ENCODE peak calls at places on chromosomes 6 and 20, in four cellular contexts. One of them, this sample, is unnamed.

GRCh38 chr20:60073086-60073485 is 114.9 kb downstream of the CDH26 start:
- DNase-seq in uterus: no peak
- DNase-seq in transverse colon: no peak
- DNase-seq in stomach: no peak
- DNase-seq in this sample: no peak

GRCh38 chr6:125836466-125836865 is 45.7 kb downstream of the NCOA7 start:
- DNase-seq in transverse colon: no peak
- DNase-seq in stomach: no peak
- DNase-seq in uterus: no peak
- DNase-seq in this sample: no peak

GRCh38 chr6:72621243-72622093 is at the start of gene KCNQ5:
- DNase-seq in uterus: no peak
- DNase-seq in transverse colon: peak; percentile 8
- DNase-seq in stomach: no peak
- DNase-seq in this sample: no peak

GRCh38 chr20:37202267-37202943 is 23.1 kb upstream of the MROH8 start:
- DNase-seq in stomach: no peak
- DNase-seq in uterus: peak; percentile 60
- DNase-seq in transverse colon: peak; percentile 26
- DNase-seq in this sample: no peak

GRCh38 chr6:39765508-39766065 is 26.6 kb upstream of the DAAM2 start:
- DNase-seq in uterus: no peak
- DNase-seq in stomach: no peak
- DNase-seq in transverse colon: no peak
- DNase-seq in this sample: no peak

GRCh38 chr20:12723811-12724210 is 285.0 kb upstream of the SPTLC3 start:
- DNase-seq in uterus: no peak
- DNase-seq in transverse colon: no peak
- DNase-seq in stomach: no peak
- DNase-seq in this sample: no peak

GRCh38 chr6:48101277-48101676 is 9.7 kb downstream of the PTCHD4 start:
- DNase-seq in uterus: no peak
- DNase-seq in transverse colon: no peak
- DNase-seq in stomach: no peak
- DNase-seq in this sample: no peak

GRCh38 chr20:48339147-48339985 is 488.4 kb downstream of the PREX1 start:
- DNase-seq in uterus: peak; percentile 70
- DNase-seq in stomach: no peak
- DNase-seq in transverse colon: peak; percentile 22
- DNase-seq in this sample: no peak

GRCh38 chr6:90284745-90285481 is 11.7 kb downstream of the BACH2 start:
- DNase-seq in uterus: no peak
- DNase-seq in transverse colon: no peak
- DNase-seq in stomach: no peak
- DNase-seq in this sample: no peak

GRCh38 chr6:75376347-75377024 is 91.9 kb upstream of the TMEM30A start:
- DNase-seq in transverse colon: no peak
- DNase-seq in stomach: no peak
- DNase-seq in uterus: no peak
- DNase-seq in this sample: no peak

GRCh38 chr20:40963505-40963845 is 65.1 kb upstream of the TOP1 start:
- DNase-seq in stomach: peak; percentile 5
- DNase-seq in transverse colon: no peak
- DNase-seq in uterus: no peak
- DNase-seq in this sample: no peak

GRCh38 chr6:158660331-158660730 is 10.5 kb downstream of the SYTL3 start:
- DNase-seq in transverse colon: peak; percentile 61
- DNase-seq in stomach: peak; percentile 52
- DNase-seq in uterus: no peak
- DNase-seq in this sample: no peak

GRCh38 chr6:18216411-18216810 is 47.9 kb downstream of the DEK start:
- DNase-seq in transverse colon: no peak
- DNase-seq in stomach: no peak
- DNase-seq in uterus: no peak
- DNase-seq in this sample: no peak

GRCh38 chr20:32021091-32021490 is 10.9 kb downstream of the CCM2L start:
- DNase-seq in transverse colon: no peak
- DNase-seq in uterus: no peak
- DNase-seq in stomach: no peak
- DNase-seq in this sample: no peak

GRCh38 chr6:157823523-157824370 is 701 bp downstream of the SNX9 start:
- DNase-seq in uterus: peak; percentile 65
- DNase-seq in transverse colon: peak; percentile 75
- DNase-seq in stomach: peak; percentile 65
- DNase-seq in this sample: peak; percentile 73

GRCh38 chr6:99614430-99615161 is 8.0 kb downstream of the PRDM13 start:
- DNase-seq in uterus: no peak
- DNase-seq in transverse colon: peak; percentile 17
- DNase-seq in stomach: no peak
- DNase-seq in this sample: no peak

GRCh38 chr20:45100563-45101245 is at the start of gene KCNS1:
- DNase-seq in stomach: no peak
- DNase-seq in transverse colon: no peak
- DNase-seq in uterus: no peak
- DNase-seq in this sample: no peak

GRCh38 chr6:93105017-93105416 is 314.3 kb downstream of the EPHA7 start:
- DNase-seq in stomach: no peak
- DNase-seq in uterus: no peak
- DNase-seq in transverse colon: no peak
- DNase-seq in this sample: no peak

GRCh38 chr6:35300848-35301247 is 3.2 kb downstream of the DEF6 start:
- DNase-seq in stomach: no peak
- DNase-seq in transverse colon: no peak
- DNase-seq in uterus: no peak
- DNase-seq in this sample: no peak

GRCh38 chr6:49557177-49557576 is 6.7 kb downstream of the C6orf141 start:
- DNase-seq in stomach: no peak
- DNase-seq in uterus: no peak
- DNase-seq in transverse colon: no peak
- DNase-seq in this sample: no peak

GRCh38 chr20:13271098-13271497 is 50.0 kb downstream of the ISM1 start:
- DNase-seq in stomach: no peak
- DNase-seq in transverse colon: no peak
- DNase-seq in uterus: no peak
- DNase-seq in this sample: no peak

GRCh38 chr20:33316958-33317357 is 33.9 kb downstream of the BPIFB1 start:
- DNase-seq in stomach: no peak
- DNase-seq in transverse colon: no peak
- DNase-seq in uterus: no peak
- DNase-seq in this sample: no peak

GRCh38 chr20:41171736-41172295 is 34.5 kb downstream of the PLCG1 start:
- DNase-seq in uterus: peak; percentile 14
- DNase-seq in transverse colon: peak; percentile 4
- DNase-seq in stomach: peak; percentile 0
- DNase-seq in this sample: no peak

GRCh38 chr6:148559848-148560433 is 186.9 kb upstream of the UST start:
- DNase-seq in stomach: peak; percentile 80
- DNase-seq in transverse colon: peak; percentile 74
- DNase-seq in uterus: peak; percentile 60
- DNase-seq in this sample: peak; percentile 77

GRCh38 chr20:44616604-44616964 is 34.2 kb downstream of the PKIG start:
- DNase-seq in transverse colon: peak; percentile 41
- DNase-seq in stomach: peak; percentile 46
- DNase-seq in uterus: no peak
- DNase-seq in this sample: no peak

GRCh38 chr6:36418558-36418957 is 24.1 kb downstream of the PXT1 start:
- DNase-seq in uterus: no peak
- DNase-seq in transverse colon: no peak
- DNase-seq in stomach: no peak
- DNase-seq in this sample: no peak

GRCh38 chr6:47859132-47859531 is 77.3 kb downstream of the OPN5 start:
- DNase-seq in transverse colon: no peak
- DNase-seq in stomach: no peak
- DNase-seq in uterus: no peak
- DNase-seq in this sample: no peak

GRCh38 chr6:45275358-45275757 is 52.8 kb upstream of the RUNX2 start:
- DNase-seq in uterus: no peak
- DNase-seq in stomach: no peak
- DNase-seq in transverse colon: no peak
- DNase-seq in this sample: no peak

GRCh38 chr6:6006428-6007310 is at the start of gene NRN1:
- DNase-seq in transverse colon: no peak
- DNase-seq in stomach: no peak
- DNase-seq in uterus: no peak
- DNase-seq in this sample: no peak

GRCh38 chr6:154370545-154370944 is 13.9 kb upstream of the IPCEF1 start:
- DNase-seq in uterus: no peak
- DNase-seq in stomach: no peak
- DNase-seq in transverse colon: peak; percentile 14
- DNase-seq in this sample: no peak

GRCh38 chr20:14672066-14672465 is 334.7 kb upstream of the FLRT3 start:
- DNase-seq in transverse colon: no peak
- DNase-seq in stomach: no peak
- DNase-seq in uterus: no peak
- DNase-seq in this sample: no peak

GRCh38 chr6:14664616-14665315 is 547.2 kb downstream of the CD83 start:
- DNase-seq in transverse colon: no peak
- DNase-seq in stomach: no peak
- DNase-seq in uterus: no peak
- DNase-seq in this sample: no peak

GRCh38 chr6:169312658-169313346 is 59.2 kb upstream of the THBS2 start:
- DNase-seq in stomach: no peak
- DNase-seq in transverse colon: no peak
- DNase-seq in uterus: no peak
- DNase-seq in this sample: no peak

GRCh38 chr20:50390685-50391443 is 119.3 kb upstream of the PTPN1 start:
- DNase-seq in stomach: peak; percentile 79
- DNase-seq in transverse colon: no peak
- DNase-seq in uterus: no peak
- DNase-seq in this sample: no peak

GRCh38 chr6:129309154-129309553 is 400.8 kb downstream of the ARHGAP18 start:
- DNase-seq in stomach: no peak
- DNase-seq in transverse colon: no peak
- DNase-seq in uterus: no peak
- DNase-seq in this sample: no peak

GRCh38 chr6:136786708-136787107 is 5.6 kb downstream of the MAP3K5 start:
- DNase-seq in uterus: no peak
- DNase-seq in stomach: no peak
- DNase-seq in transverse colon: no peak
- DNase-seq in this sample: no peak
- TF ChIP-seq POLR2A in uterus: no peak
- TF ChIP-seq POLR2A in stomach: no peak
- TF ChIP-seq POLR2A in transverse colon: no peak
- TF ChIP-seq POLR2A in this sample: no peak

GRCh38 chr20:17972121-17972520 is 3.3 kb downstream of the MGME1 start:
- DNase-seq in uterus: no peak
- DNase-seq in stomach: no peak
- DNase-seq in transverse colon: no peak
- DNase-seq in this sample: no peak
- H3K27ac ChIP-seq in uterus: no peak overlapping the region
- H3K27ac ChIP-seq in stomach: no peak overlapping the region
- H3K27ac ChIP-seq in transverse colon: peak overlapping the region; percentile 99
- H3K27ac ChIP-seq in this sample: no peak overlapping the region

GRCh38 chr6:165219629-165220028 is 89.8 kb downstream of the C6orf118 start:
- DNase-seq in stomach: no peak
- DNase-seq in transverse colon: no peak
- DNase-seq in uterus: no peak
- DNase-seq in this sample: no peak

GRCh38 chr6:165220030-165220429 is 89.4 kb downstream of the C6orf118 start:
- DNase-seq in transverse colon: no peak
- DNase-seq in stomach: no peak
- DNase-seq in uterus: no peak
- DNase-seq in this sample: no peak

GRCh38 chr6:165222315-165223025 is 86.9 kb downstream of the C6orf118 start:
- DNase-seq in stomach: no peak
- DNase-seq in uterus: no peak
- DNase-seq in transverse colon: no peak
- DNase-seq in this sample: no peak

GRCh38 chr6:165227644-165228329 is 81.6 kb downstream of the C6orf118 start:
- DNase-seq in transverse colon: no peak
- DNase-seq in stomach: no peak
- DNase-seq in uterus: no peak
- DNase-seq in this sample: no peak

GRCh38 chr6:165223736-165224135 is 85.7 kb downstream of the C6orf118 start:
- DNase-seq in stomach: no peak
- DNase-seq in uterus: no peak
- DNase-seq in transverse colon: no peak
- DNase-seq in this sample: no peak
- H3K9me3 ChIP-seq in stomach: no peaks in the 10 kb centered on the region
- H3K9me3 ChIP-seq in uterus: no peaks in the 10 kb centered on the region
- H3K9me3 ChIP-seq in transverse colon: no peaks in the 10 kb centered on the region
- H3K9me3 ChIP-seq in this sample: no peaks in the 10 kb centered on the region

DNA sequence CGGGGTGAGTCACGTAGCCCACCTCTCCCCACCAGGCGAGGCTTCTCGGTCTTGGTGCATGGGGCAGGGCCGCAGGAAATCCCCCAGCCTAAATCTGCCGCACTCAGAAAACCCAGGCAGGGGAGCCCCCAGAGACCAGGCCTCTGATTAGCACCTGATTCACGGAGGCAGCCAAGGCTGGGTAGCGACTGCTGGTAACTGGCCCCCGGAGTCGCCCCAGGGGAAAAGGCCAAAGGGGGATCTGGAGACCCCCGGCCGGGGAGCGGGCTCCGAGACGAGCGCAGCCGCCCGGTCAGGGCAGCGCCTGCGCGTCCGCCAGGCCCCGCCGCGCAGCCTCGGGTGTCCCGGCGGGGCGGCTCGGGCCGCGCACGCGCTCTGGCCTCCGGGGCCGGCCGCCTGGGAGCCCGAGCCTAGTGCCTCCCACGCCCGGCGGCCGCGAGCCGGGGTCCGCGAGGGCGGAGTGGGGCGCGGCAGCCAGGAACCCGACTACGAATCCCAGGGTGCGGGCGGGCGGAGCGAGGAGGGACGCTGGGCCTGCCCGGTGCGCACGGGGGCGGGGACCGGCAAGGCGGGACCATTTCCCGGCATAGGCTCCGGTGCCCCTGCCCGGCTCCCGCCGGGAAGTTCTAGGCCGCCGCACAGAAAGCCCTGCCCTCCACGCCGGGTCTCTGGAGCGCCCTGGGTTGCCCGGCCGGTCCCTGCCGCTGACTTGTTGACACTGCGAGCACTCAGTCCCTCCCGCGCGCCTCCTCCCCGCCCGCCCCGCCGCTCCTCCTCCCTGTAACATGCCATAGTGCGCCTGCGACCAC is at the start of gene DUSP22:
- DNase-seq in stomach: peak; percentile 92
- DNase-seq in uterus: peak; percentile 82
- DNase-seq in transverse colon: peak; percentile 93
- DNase-seq in this sample: peak; percentile 96
- TF ChIP-seq POLR2A in stomach: peak; percentile 50
- TF ChIP-seq POLR2A in uterus: peak; percentile 94
- TF ChIP-seq POLR2A in transverse colon: peak; percentile 71
- TF ChIP-seq POLR2A in this sample: peak; percentile 94